ENCODE peak calls at places on chromosomes 12 and 14, in five cellular contexts. One of them, this sample, is unnamed. For H3K36me3, the result is how much of the 10 kb centered on the place peaks cover.

GRCh38 chr14:60482743-60483142 is 3.1 kb downstream of the C14orf39 start:
- DNase-seq in mammary epithelial cell: peak
- DNase-seq in fibroblast of lung: no peak
- DNase-seq in cardiac muscle cell: no peak
- DNase-seq in ovary: no peak
- DNase-seq in this sample: no peak

GRCh38 chr12:32134144-32134888 is 27.7 kb downstream of the BICD1 start:
- DNase-seq in mammary epithelial cell: peak
- DNase-seq in ovary: no peak
- DNase-seq in cardiac muscle cell: peak
- DNase-seq in fibroblast of lung: peak
- DNase-seq in this sample: peak

GRCh38 chr12:19245656-19246055 is 116.1 kb downstream of the PLEKHA5 start:
- DNase-seq in fibroblast of lung: peak
- DNase-seq in ovary: no peak
- DNase-seq in mammary epithelial cell: peak
- DNase-seq in cardiac muscle cell: peak
- DNase-seq in this sample: no peak

GRCh38 chr12:123024819-123025391 is 44.4 kb downstream of the ARL6IP4 start:
- DNase-seq in mammary epithelial cell: peak
- DNase-seq in ovary: no peak
- DNase-seq in cardiac muscle cell: no peak
- DNase-seq in fibroblast of lung: peak
- DNase-seq in this sample: no peak

GRCh38 chr14:32004300-32004699 is 72.8 kb upstream of the ARHGAP5 start:
- DNase-seq in cardiac muscle cell: peak
- DNase-seq in ovary: no peak
- DNase-seq in fibroblast of lung: peak
- DNase-seq in mammary epithelial cell: peak
- DNase-seq in this sample: no peak

GRCh38 chr12:82174936-82175335 is 183.3 kb downstream of the CCDC59 start:
- DNase-seq in fibroblast of lung: no peak
- DNase-seq in ovary: no peak
- DNase-seq in mammary epithelial cell: no peak
- DNase-seq in cardiac muscle cell: no peak
- DNase-seq in this sample: no peak

GRCh38 chr12:45419317-45419716 is 203.4 kb downstream of the ANO6 start:
- DNase-seq in cardiac muscle cell: no peak
- DNase-seq in ovary: no peak
- DNase-seq in mammary epithelial cell: no peak
- DNase-seq in fibroblast of lung: no peak
- DNase-seq in this sample: no peak

GRCh38 chr14:64746298-64747250 is 42.4 kb downstream of the PLEKHG3 start:
- DNase-seq in ovary: no peak
- DNase-seq in cardiac muscle cell: peak
- DNase-seq in fibroblast of lung: no peak
- DNase-seq in mammary epithelial cell: no peak
- DNase-seq in this sample: no peak

GRCh38 chr12:63961543-63961942 is 117.0 kb downstream of the SRGAP1 start:
- DNase-seq in ovary: no peak
- DNase-seq in mammary epithelial cell: no peak
- DNase-seq in fibroblast of lung: no peak
- DNase-seq in cardiac muscle cell: no peak
- DNase-seq in this sample: no peak

GRCh38 chr12:59780605-59781135 is 184.8 kb downstream of the SLC16A7 start:
- DNase-seq in mammary epithelial cell: peak
- DNase-seq in ovary: no peak
- DNase-seq in cardiac muscle cell: peak
- DNase-seq in fibroblast of lung: peak
- DNase-seq in this sample: no peak

GRCh38 chr12:55697686-55698085 is 10.0 kb downstream of the ITGA7 start:
- DNase-seq in mammary epithelial cell: no peak
- DNase-seq in fibroblast of lung: no peak
- DNase-seq in cardiac muscle cell: no peak
- DNase-seq in ovary: no peak
- DNase-seq in this sample: no peak

GRCh38 chr12:107388263-107388662 is 294.9 kb upstream of the CRY1 start:
- DNase-seq in ovary: no peak
- DNase-seq in cardiac muscle cell: no peak
- DNase-seq in fibroblast of lung: no peak
- DNase-seq in mammary epithelial cell: no peak
- DNase-seq in this sample: no peak

GRCh38 chr12:125121095-125121494 is 55.9 kb downstream of the AACS start:
- DNase-seq in fibroblast of lung: no peak
- DNase-seq in cardiac muscle cell: no peak
- DNase-seq in ovary: no peak
- DNase-seq in mammary epithelial cell: no peak
- DNase-seq in this sample: no peak

GRCh38 chr14:44745371-44745770 is 216.4 kb downstream of the KLHL28 start:
- DNase-seq in cardiac muscle cell: no peak
- DNase-seq in fibroblast of lung: no peak
- DNase-seq in ovary: no peak
- DNase-seq in mammary epithelial cell: no peak
- DNase-seq in this sample: no peak

GRCh38 chr14:77986808-77987207 is 183.4 kb upstream of the NRXN3 start:
- DNase-seq in mammary epithelial cell: no peak
- DNase-seq in fibroblast of lung: peak
- DNase-seq in ovary: no peak
- DNase-seq in cardiac muscle cell: no peak
- DNase-seq in this sample: no peak

GRCh38 chr12:26697217-26697616 is 135.8 kb downstream of the ITPR2 start:
- DNase-seq in mammary epithelial cell: no peak
- DNase-seq in cardiac muscle cell: peak
- DNase-seq in ovary: no peak
- DNase-seq in fibroblast of lung: peak
- DNase-seq in this sample: no peak

GRCh38 chr12:95736631-95737030 is 53.9 kb downstream of the NTN4 start:
- DNase-seq in mammary epithelial cell: no peak
- DNase-seq in cardiac muscle cell: no peak
- DNase-seq in fibroblast of lung: peak
- DNase-seq in ovary: no peak
- DNase-seq in this sample: peak

GRCh38 chr14:40368314-40368713 is 936.1 kb upstream of the FBXO33 start:
- DNase-seq in mammary epithelial cell: no peak
- DNase-seq in cardiac muscle cell: no peak
- DNase-seq in fibroblast of lung: no peak
- DNase-seq in ovary: no peak
- DNase-seq in this sample: no peak

GRCh38 chr14:23057757-23058653 is 685 bp upstream of the CDH24 start:
- DNase-seq in cardiac muscle cell: peak
- DNase-seq in mammary epithelial cell: peak
- DNase-seq in fibroblast of lung: peak
- DNase-seq in ovary: peak
- DNase-seq in this sample: peak

GRCh38 chr12:95623554-95624170 is 72.4 kb upstream of the USP44 start:
- DNase-seq in mammary epithelial cell: peak
- DNase-seq in fibroblast of lung: peak
- DNase-seq in ovary: peak
- DNase-seq in cardiac muscle cell: peak
- DNase-seq in this sample: peak

GRCh38 chr14:103518416-103519042 is 4.1 kb downstream of the CKB start:
- DNase-seq in fibroblast of lung: peak
- DNase-seq in ovary: peak
- DNase-seq in cardiac muscle cell: peak
- DNase-seq in mammary epithelial cell: peak
- DNase-seq in this sample: no peak

GRCh38 chr14:86203843-86204242 is 673.9 kb downstream of the FLRT2 start:
- DNase-seq in mammary epithelial cell: no peak
- DNase-seq in fibroblast of lung: no peak
- DNase-seq in ovary: no peak
- DNase-seq in cardiac muscle cell: no peak
- DNase-seq in this sample: no peak

GRCh38 chr14:51638071-51638944 is 13.4 kb upstream of the FRMD6 start:
- DNase-seq in mammary epithelial cell: no peak
- DNase-seq in cardiac muscle cell: peak
- DNase-seq in ovary: no peak
- DNase-seq in fibroblast of lung: no peak
- DNase-seq in this sample: peak

GRCh38 chr14:89564291-89564957 is 147.4 kb upstream of the FOXN3 start:
- DNase-seq in cardiac muscle cell: no peak
- DNase-seq in mammary epithelial cell: no peak
- DNase-seq in fibroblast of lung: no peak
- DNase-seq in ovary: no peak
- DNase-seq in this sample: no peak

GRCh38 chr12:120721866-120722265 is 3.8 kb upstream of the ACADS start:
- DNase-seq in mammary epithelial cell: no peak
- DNase-seq in ovary: no peak
- DNase-seq in fibroblast of lung: no peak
- DNase-seq in cardiac muscle cell: no peak
- DNase-seq in this sample: no peak

GRCh38 chr14:21024668-21025373 is at the start of gene NDRG2:
- DNase-seq in mammary epithelial cell: no peak
- DNase-seq in fibroblast of lung: no peak
- DNase-seq in ovary: peak
- DNase-seq in cardiac muscle cell: peak
- DNase-seq in this sample: peak

GRCh38 chr14:94110552-94111181 is at the start of gene IFI27:
- DNase-seq in fibroblast of lung: peak
- DNase-seq in cardiac muscle cell: peak
- DNase-seq in ovary: peak
- DNase-seq in mammary epithelial cell: no peak
- DNase-seq in this sample: peak

DNA sequence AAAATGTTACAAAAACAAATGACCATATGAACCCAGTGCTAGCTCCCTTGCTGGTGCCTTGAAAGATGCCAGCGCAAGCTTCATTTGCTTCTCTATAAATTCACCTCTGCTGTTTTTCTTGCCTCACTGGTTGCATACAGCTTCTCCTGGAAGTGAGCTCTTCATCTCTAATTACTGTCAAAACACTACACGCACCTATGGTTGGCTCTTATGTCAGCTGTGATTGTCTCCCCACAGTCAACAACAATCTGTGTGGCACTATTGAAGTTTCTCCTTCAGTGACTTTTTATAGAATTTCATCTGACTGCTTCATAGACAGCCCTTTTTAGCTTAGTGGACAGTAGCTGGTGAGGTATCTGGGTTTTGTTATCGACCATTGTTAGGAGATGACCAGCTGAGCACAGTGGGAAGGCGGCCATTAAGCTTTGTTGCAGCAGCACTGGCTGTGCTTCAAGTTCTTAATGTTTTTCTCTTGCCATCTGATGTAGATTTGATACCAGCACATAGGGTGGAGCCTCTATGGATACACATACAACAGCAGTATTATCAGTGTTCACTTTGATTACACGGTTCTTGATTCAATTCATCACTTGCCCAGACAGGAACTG is 131.8 kb downstream of the KITLG start:
- DNase-seq in ovary: no peak
- DNase-seq in mammary epithelial cell: no peak
- DNase-seq in cardiac muscle cell: no peak
- DNase-seq in fibroblast of lung: no peak
- DNase-seq in this sample: no peak
- H3K4me3 ChIP-seq in ovary: no peak
- H3K4me3 ChIP-seq in mammary epithelial cell: no peak
- H3K4me3 ChIP-seq in cardiac muscle cell: no peak
- H3K4me3 ChIP-seq in fibroblast of lung: no peak
- H3K4me3 ChIP-seq in this sample: no peak

DNA sequence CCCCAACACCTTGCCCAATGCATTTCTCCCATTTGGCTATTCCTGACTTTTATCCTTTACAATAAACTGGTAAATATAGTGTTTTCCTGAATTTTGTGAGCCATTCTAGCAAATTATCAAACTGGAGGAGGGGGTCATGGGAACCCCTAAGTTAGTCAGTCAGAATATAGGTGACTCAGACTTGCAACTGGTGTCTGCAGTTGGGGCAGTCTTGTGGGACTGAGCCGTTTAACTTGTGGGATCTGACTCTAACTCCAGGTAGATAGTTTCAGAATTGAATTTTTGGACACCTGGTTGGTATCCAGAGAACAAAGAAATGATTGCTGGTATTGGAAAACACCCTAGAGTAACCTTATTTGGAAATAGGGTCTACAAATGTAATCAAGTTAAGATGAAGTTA is 133.4 kb downstream of the CEP83 start:
- DNase-seq in mammary epithelial cell: no peak
- DNase-seq in ovary: no peak
- DNase-seq in cardiac muscle cell: no peak
- DNase-seq in fibroblast of lung: no peak
- DNase-seq in this sample: no peak
- H3K36me3 ChIP-seq in mammary epithelial cell: under half
- H3K36me3 ChIP-seq in ovary: under half
- H3K36me3 ChIP-seq in cardiac muscle cell: under half
- H3K36me3 ChIP-seq in fibroblast of lung: under half
- H3K36me3 ChIP-seq in this sample: under half

GRCh38 chr14:75519826-75520692 is 2.2 kb upstream of the BATF start:
- DNase-seq in fibroblast of lung: peak
- DNase-seq in mammary epithelial cell: no peak
- DNase-seq in cardiac muscle cell: peak
- DNase-seq in ovary: no peak
- DNase-seq in this sample: no peak

GRCh38 chr14:75520852-75521251 is 1.4 kb upstream of the BATF start:
- DNase-seq in fibroblast of lung: no peak
- DNase-seq in mammary epithelial cell: no peak
- DNase-seq in cardiac muscle cell: no peak
- DNase-seq in ovary: no peak
- DNase-seq in this sample: no peak

GRCh38 chr14:75522224-75522764 is at the start of gene BATF:
- DNase-seq in cardiac muscle cell: no peak
- DNase-seq in ovary: no peak
- DNase-seq in mammary epithelial cell: no peak
- DNase-seq in fibroblast of lung: no peak
- DNase-seq in this sample: no peak

GRCh38 chr14:75522919-75523318 is 650 bp downstream of the BATF start:
- DNase-seq in ovary: no peak
- DNase-seq in cardiac muscle cell: no peak
- DNase-seq in mammary epithelial cell: no peak
- DNase-seq in fibroblast of lung: no peak
- DNase-seq in this sample: no peak

GRCh38 chr14:75521415-75522199 is 662 bp upstream of the BATF start:
- DNase-seq in cardiac muscle cell: no peak
- DNase-seq in mammary epithelial cell: no peak
- DNase-seq in ovary: no peak
- DNase-seq in fibroblast of lung: no peak
- DNase-seq in this sample: no peak
- H3K4me3 ChIP-seq in cardiac muscle cell: no peak
- H3K4me3 ChIP-seq in mammary epithelial cell: no peak
- H3K4me3 ChIP-seq in ovary: no peak
- H3K4me3 ChIP-seq in fibroblast of lung: no peak
- H3K4me3 ChIP-seq in this sample: no peak

DNA sequence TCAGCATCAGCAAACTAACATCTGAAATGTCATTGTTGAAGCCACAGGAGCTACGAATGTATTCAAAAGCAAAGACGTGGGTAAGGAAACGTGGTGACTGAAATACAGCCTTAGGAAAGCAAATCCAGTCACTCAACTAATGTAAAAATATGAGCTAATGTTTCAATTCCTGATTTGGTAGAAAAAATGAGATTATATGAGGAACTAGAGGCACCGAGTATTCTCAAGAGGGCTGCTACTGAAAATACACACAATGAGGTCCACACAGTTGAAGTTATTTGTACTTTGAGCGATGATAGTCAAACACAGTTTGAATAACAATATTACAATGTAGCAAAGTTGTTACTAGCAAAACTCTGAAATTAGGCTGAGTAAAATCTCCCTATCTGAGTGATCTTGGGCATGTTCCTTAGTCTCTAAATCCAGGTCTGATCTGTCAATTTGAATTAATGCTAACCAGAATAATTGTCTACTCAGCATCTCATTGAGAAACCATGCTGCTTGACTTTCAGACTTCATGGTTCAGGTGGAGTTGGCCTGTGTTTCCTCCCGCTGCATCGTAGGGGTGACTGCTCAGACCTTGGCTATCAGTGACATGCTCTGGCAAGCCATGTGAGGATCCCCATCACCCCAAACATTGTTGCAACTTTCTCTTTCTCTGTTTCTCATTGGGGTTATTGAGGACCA is 467.1 kb upstream of the SOX5 start:
- DNase-seq in fibroblast of lung: no peak
- DNase-seq in ovary: no peak
- DNase-seq in mammary epithelial cell: no peak
- DNase-seq in cardiac muscle cell: no peak
- DNase-seq in this sample: no peak
- H3K36me3 ChIP-seq in fibroblast of lung: under half
- H3K36me3 ChIP-seq in ovary: under half
- H3K36me3 ChIP-seq in mammary epithelial cell: under half
- H3K36me3 ChIP-seq in cardiac muscle cell: under half
- H3K36me3 ChIP-seq in this sample: under half

This sample was measured in MG63.